ENCODE peak calls at places on chromosome 10, in five cellular contexts. B is colonic mucosa; J is lower lobe of right lung; X is osteoblast; N is naive thymus-derived CD4-positive, alpha-beta T cell. U is an unnamed sample.

GRCh38 chr10:30481603-30482002 is 47.6 kb downstream of the MAP3K8 start:
- DNase-seq in B (no peak), J (no peak), X (no peak), N (no peak), U (no peak)

GRCh38 chr10:94403034-94403822 is 887 bp downstream of the TBC1D12 start:
- DNase-seq in B (peak; percentile 77), J (peak; percentile 77), X (peak; percentile 85), N (no peak), U (peak; percentile 84)

GRCh38 chr10:133608855-133609254 is 17.7 kb downstream of the FRG2B start:
- DNase-seq in B (no peak), J (no peak), X (no peak), N (peak; percentile 21), U (peak; percentile 27)

GRCh38 chr10:128416231-128416630 is 290.0 kb upstream of the MKI67 start:
- DNase-seq in B (no peak), J (no peak), X (no peak), N (no peak), U (no peak)

GRCh38 chr10:47421057-47421952 is 37.2 kb upstream of the ZNF488 start:
- DNase-seq in B (no peak), J (no peak), X (peak; percentile 96), N (no peak), U (no peak)

GRCh38 chr10:12907651-12908050 is 93.9 kb downstream of the CCDC3 start:
- DNase-seq in B (no peak), J (no peak), X (no peak), N (no peak), U (no peak)

GRCh38 chr10:75379817-75380216 is 21.7 kb downstream of the ZNF503 start:
- DNase-seq in B (no peak), J (no peak), X (no peak), N (no peak), U (no peak)

GRCh38 chr10:1347962-1348772 is 292.0 kb downstream of the WDR37 start:
- DNase-seq in B (no peak), J (no peak), X (no peak), N (no peak), U (no peak)

GRCh38 chr10:74799840-74800239 is 26.6 kb upstream of the KAT6B start:
- DNase-seq in B (no peak), J (no peak), X (peak; percentile 26), N (no peak), U (no peak)

GRCh38 chr10:132485391-132485790 is 52.2 kb upstream of the INPP5A start:
- DNase-seq in B (no peak), J (peak; percentile 8), X (peak; percentile 51), N (no peak), U (no peak)

GRCh38 chr10:73340121-73340520 is 18.5 kb downstream of the CFAP70 start:
- DNase-seq in B (no peak), J (no peak), X (no peak), N (no peak), U (no peak)

GRCh38 chr10:88209837-88210552 is 346.6 kb downstream of the PTEN start:
- DNase-seq in B (no peak), J (no peak), X (no peak), N (no peak), U (no peak)

GRCh38 chr10:18140149-18140956 is at the start of gene CACNB2:
- DNase-seq in B (peak; percentile 70), J (peak; percentile 57), X (peak; percentile 80), N (no peak), U (peak; percentile 63)

GRCh38 chr10:95229724-95230627 is 35.9 kb downstream of the ACSM6 start:
- DNase-seq in B (no peak), J (no peak), X (peak; percentile 88), N (no peak), U (no peak)

GRCh38 chr10:96587255-96588059 is 645 bp upstream of the TM9SF3 start:
- DNase-seq in B (peak; percentile 47), J (no peak), X (peak; percentile 78), N (no peak), U (peak; percentile 58)

GRCh38 chr10:124909563-124909962 is 32.4 kb upstream of the ZRANB1 start:
- DNase-seq in B (no peak), J (no peak), X (no peak), N (no peak), U (peak; percentile 28)

GRCh38 chr10:15293862-15294835 is 76.9 kb downstream of the FAM171A1 start:
- DNase-seq in B (no peak), J (no peak), X (peak; percentile 49), N (no peak), U (no peak)

GRCh38 chr10:23543696-23544095 is 104.8 kb downstream of the OTUD1 start:
- DNase-seq in B (no peak), J (no peak), X (no peak), N (no peak), U (no peak)

GRCh38 chr10:44990302-44990655 is 10.4 kb upstream of the ZNF22 start:
- DNase-seq in B (no peak), J (no peak), X (no peak), N (no peak), U (no peak)

GRCh38 chr10:110208614-110209398 is 1.4 kb downstream of the MXI1 start:
- DNase-seq in B (peak; percentile 57), J (no peak), X (peak; percentile 89), N (peak; percentile 17), U (peak; percentile 46)

GRCh38 chr10:124565565-124566221 is 104.1 kb downstream of the LHPP start:
- DNase-seq in B (no peak), J (peak; percentile 81), X (peak; percentile 89), N (no peak), U (peak; percentile 34)

GRCh38 chr10:42924484-42924883 is 141.9 kb downstream of the BMS1 start:
- DNase-seq in B (no peak), J (no peak), X (no peak), N (no peak), U (no peak)

GRCh38 chr10:70241081-70241480 is 7.9 kb upstream of the PPA1 start:
- DNase-seq in B (no peak), J (no peak), X (no peak), N (no peak), U (no peak)

GRCh38 chr10:57579926-57580325 is 687.8 kb downstream of the IPMK start:
- DNase-seq in B (no peak), J (no peak), X (no peak), N (no peak), U (peak; percentile 49)

GRCh38 chr10:91144961-91145360 is 75.5 kb upstream of the PCGF5 start:
- DNase-seq in B (no peak), J (no peak), X (no peak), N (no peak), U (no peak)

GRCh38 chr10:89915021-89915420 is 213.6 kb downstream of the KIF20B start:
- DNase-seq in B (no peak), J (no peak), X (no peak), N (no peak), U (no peak)

GRCh38 chr10:26365681-26366327 is 72.3 kb upstream of the APBB1IP start:
- DNase-seq in B (no peak), J (no peak), X (no peak), N (no peak), U (no peak)

DNA sequence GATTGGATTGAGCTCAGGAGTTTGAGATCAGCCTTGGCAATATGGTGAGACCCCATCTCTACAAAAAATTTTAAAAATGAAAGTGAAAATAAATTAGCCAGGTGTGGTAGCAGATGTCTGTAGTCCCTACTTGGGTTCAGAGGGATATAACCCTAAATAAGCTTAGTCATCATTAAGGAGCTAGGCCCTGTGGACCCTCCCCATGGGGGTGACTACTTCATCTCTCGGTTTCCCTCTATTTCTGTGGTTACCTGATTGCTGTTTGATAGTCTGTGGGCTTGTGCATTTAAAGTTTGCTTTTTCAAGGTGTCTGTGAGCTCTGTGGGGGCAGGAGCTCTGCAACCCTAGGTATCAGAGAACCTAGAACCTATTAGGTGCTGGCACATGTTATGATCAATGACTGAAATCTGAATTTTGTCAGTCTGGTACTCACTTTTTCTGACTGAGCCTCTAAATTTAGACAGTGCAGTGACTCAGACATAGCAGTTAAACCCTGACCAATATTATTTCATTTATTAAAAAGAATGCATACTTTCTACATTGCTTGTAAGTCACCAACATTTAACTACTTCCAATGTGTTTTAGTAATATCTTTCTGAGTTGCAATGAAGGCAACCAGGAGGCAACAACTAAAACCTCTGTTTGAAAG is 8.1 kb upstream of the CUZD1 start:
- DNase-seq in B (no peak), J (no peak), X (no peak), N (no peak), U (no peak)
- H3K4me3 ChIP-seq in B (no peak overlapping the region), J (no peak overlapping the region), X (peak overlapping the region; percentile 53), N (no peak overlapping the region), U (no peak overlapping the region)

DNA sequence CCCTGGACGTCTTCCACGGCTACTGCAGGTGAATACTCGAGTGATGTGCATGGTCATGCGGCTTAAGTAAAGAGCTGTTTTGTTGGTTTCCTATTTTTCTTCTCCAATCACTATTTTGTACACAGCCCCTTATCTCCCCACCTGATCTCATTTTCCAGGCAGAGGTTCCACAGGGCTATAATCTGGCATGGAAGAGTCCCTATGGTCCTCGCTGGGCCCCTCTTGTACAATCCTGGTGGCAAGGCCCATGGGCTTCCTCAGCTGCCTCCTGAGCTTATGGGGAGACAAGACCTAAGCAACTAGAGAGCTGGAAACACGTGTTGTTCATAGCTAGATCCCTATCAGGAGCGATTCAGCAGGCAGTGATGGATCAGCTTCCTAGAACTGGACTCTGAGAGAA is 181.3 kb upstream of the ADO start:
- DNase-seq in B (no peak), J (no peak), X (no peak), N (no peak), U (no peak)
- H3K4me1 ChIP-seq in B (no peaks in the 10 kb centered on the region), J (peaks cover 17% of the 10 kb centered on the region), X (peaks cover 40% of the 10 kb centered on the region), N (no peaks in the 10 kb centered on the region), U (no peaks in the 10 kb centered on the region)

DNA sequence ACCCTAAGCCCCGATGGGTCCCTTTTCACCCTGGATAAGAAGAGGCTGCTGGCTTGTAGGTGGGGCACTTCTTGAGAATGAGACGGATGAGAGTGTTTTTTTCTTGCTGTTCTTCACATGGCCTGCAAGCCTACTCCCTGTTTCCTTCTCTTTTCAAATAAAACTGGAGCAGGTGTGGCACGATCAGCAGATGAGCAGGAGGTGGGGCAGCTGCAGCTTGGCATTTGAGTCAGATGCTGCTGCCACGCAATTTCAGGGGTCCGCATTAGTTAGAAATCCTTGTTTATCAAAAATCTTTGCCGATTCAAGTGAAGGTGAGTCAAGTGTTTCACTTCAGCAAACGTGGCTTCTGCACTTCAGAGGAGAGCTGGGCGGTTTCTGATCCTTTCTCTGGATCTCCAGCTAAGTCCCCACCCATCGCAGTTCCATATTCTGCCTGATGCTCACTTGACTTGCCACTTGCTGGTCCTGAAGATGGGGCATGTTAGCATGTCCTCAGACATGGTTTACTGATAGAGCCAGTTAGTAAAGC is 20.8 kb downstream of the WDFY4 start:
- DNase-seq in B (no peak), J (no peak), X (no peak), N (no peak), U (no peak)
- H3K27me3 ChIP-seq in B (no peaks in the 10 kb centered on the region), J (no peaks in the 10 kb centered on the region), X (peaks cover 55% of the 10 kb centered on the region), N (no peaks in the 10 kb centered on the region), U (no peaks in the 10 kb centered on the region)

DNA sequence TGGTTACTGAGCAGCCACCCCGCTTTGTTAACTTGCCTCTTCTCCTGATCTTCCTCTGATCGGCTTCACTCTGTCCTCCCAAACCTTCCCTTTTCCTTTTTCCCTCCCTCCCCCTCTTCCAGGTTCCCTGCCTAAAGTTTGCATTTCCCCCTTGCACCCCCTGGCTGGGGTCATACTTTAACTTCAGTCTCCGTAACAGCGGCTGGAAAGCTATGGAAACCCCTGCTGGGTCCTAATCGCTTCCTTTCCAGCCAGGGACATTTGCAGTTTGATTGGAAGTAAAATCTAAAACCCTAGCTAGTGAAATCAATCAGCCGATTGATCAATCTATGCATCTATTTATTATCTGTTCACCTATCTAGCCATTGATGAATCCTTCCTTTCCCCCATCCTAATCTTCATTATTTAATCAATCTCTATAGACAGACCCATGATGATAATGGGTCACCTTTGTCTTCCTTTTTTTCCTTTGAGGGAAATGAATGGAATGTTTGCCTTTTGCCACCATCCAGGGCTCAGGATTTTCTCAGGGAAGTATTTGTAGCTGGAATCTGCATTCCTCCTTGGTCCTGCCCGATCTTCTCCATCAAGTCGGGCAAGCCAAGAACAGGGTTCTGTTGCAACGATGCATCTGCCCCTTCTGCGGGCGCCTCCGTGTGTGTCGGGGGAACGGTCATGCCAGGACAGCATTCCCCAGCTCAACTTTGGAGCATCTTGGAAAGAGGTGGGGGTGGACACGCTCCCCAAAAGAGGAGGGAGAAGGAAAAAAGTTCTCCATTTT is 8.8 kb downstream of the GATA3 start:
- DNase-seq in B (no peak), J (no peak), X (peak; percentile 57), N (no peak), U (no peak)
- H3K4me3 ChIP-seq in B (no peak overlapping the region), J (no peak overlapping the region), X (no peak overlapping the region), N (no peak overlapping the region), U (no peak overlapping the region)

U was measured in small intestine.